ENCODE peak calls at places on chromosomes 13 and 19, in four cellular contexts. S is K562, G is HepG2, B is GM12878. H is an unnamed sample.
A peak's percentile ranks its signal among the peaks of the same experiment; 100 is the strongest.

GRCh38 chr19:5646703-5647102 is 23.8 kb downstream of the SAFB start:
- DNase-seq in S (no peak), G (no peak), B (no peak), H (no peak)

GRCh38 chr13:97853550-97853949 is 99.9 kb upstream of the IPO5 start:
- DNase-seq in S (no peak), G (no peak), B (no peak), H (no peak)

GRCh38 chr13:72782717-72783116 is 784 bp downstream of the PIBF1 start:
- DNase-seq in S (no peak), G (no peak), B (no peak), H (no peak)

GRCh38 chr19:13025819-13026477 is 30.7 kb downstream of the NFIX start:
- DNase-seq in S (no peak), G (no peak), B (no peak), H (no peak)

GRCh38 chr19:10808937-10809655 is 26.9 kb downstream of the TMED1 start:
- DNase-seq in S (peak; percentile 43), G (no peak), B (no peak), H (no peak)

GRCh38 chr13:88068975-88069374 is 397.8 kb downstream of the SLITRK5 start:
- DNase-seq in S (no peak), G (peak; percentile 20), B (no peak), H (peak; percentile 55)

GRCh38 chr19:42177686-42178019 is 39.8 kb downstream of the DEDD2 start:
- DNase-seq in S (no peak), G (no peak), B (no peak), H (no peak)

GRCh38 chr13:42405665-42406390 is 133.9 kb downstream of the AKAP11 start:
- DNase-seq in S (no peak), G (no peak), B (peak; percentile 97), H (no peak)

GRCh38 chr13:109728061-109728460 is 58.3 kb downstream of the IRS2 start:
- DNase-seq in S (no peak), G (no peak), B (no peak), H (no peak)

GRCh38 chr19:48681127-48681470 is 8.3 kb upstream of the NTN5 start:
- DNase-seq in S (peak; percentile 44), G (no peak), B (no peak), H (no peak)

GRCh38 chr19:39913682-39914333 is 20.6 kb downstream of the FCGBP start:
- DNase-seq in S (no peak), G (no peak), B (no peak), H (no peak)

DNA sequence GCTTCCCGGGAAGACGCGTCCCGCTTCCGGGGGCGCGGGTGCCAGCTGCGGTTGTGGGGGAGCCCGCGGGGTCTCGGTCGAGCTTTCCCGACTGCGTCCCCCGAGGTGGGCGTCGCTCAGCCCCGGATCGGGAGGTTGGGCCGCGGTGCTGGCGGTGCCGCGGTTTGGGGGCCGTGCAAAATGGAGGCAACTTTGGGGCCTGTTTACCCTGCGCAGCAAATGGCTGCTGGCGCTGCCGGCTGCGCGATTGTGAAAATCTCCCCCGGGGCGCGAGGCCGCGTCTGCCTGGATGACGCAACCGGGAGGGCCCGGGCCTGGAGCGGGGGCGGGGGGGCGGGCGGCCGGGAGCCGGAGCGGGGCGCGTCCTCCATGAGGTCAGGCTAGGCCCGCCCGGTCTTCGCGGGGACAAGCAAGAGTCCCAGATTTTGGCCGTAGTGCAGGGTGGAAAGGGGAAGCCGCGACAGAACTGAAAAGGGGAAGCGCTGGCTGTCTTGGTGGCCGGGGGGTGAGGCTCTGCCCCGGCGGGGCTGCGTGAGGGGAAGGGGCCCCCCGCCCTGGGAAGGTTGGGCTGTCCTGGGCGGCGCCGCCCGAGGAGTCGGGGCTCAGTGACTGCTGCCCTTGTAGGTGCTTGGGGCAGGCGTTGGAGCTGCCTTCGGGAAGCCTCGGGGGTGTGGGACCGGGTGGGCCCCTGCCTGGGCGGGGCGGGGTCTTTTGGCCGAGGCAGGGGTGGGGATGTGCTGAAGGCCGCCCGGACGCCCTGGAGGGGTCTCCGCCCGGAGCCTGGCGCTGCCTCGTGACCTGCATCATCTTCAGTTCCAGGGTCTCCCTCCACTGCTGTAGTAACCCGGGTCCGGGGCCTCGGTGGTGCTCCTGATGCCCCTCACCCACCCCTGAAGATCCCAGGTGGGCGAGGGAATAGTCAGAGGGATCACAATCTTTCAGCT is 11.1 kb downstream of the PEAK3 start:
- DNase-seq in S (peak; percentile 84), G (peak; percentile 44), B (no peak), H (no peak)
- TF ChIP-seq FOXK2 in S (peak; percentile 15), G (no peak), B (no peak), H (no peak)

GRCh38 chr19:6680141-6680540 is 10.2 kb upstream of the TNFSF14 start:
- DNase-seq in S (no peak), G (no peak), B (no peak), H (no peak)
- TF ChIP-seq FOXK2 in S (no peak), G (no peak), B (no peak), H (no peak)

DNA sequence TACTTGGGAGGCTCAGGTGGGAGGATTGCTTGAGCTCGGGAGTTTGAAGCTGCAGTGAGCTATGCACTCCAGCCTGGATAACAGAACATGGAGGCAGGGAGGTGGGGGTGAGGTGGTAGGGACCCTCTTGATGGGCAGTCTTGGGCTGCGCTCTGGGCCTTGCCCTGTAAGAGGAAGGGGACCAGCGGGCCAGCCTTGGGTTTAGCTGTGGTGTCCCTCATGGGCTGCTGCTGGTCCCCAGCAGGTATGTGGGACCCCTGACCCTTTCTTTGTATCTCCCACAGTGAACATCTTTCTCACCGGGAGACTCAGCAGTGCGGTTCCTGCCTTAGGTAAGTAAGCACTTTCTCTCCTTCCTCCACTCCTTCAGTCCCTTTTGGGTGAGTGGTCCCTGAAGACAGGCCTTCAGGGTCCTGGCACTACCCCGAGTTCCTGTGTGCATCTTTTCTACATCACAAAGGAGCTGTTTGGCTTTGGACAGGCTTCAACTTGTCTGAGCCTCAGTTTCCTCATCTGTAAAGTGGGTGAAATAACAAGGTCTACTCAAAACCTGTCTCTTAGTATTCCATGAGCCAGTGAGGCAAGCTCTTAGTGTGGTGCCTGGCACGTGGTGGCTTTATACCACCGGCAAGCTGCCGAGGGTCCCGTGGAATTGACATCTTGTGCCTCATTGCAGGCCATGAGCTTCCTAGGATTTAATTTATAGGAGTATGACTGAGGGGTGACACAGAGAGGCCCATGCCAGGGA is 2.5 kb downstream of the LRP3 start:
- DNase-seq in S (no peak), G (no peak), B (no peak), H (no peak)
- TF ChIP-seq FOXK2 in S (no peak), G (no peak), B (no peak), H (no peak)

DNA sequence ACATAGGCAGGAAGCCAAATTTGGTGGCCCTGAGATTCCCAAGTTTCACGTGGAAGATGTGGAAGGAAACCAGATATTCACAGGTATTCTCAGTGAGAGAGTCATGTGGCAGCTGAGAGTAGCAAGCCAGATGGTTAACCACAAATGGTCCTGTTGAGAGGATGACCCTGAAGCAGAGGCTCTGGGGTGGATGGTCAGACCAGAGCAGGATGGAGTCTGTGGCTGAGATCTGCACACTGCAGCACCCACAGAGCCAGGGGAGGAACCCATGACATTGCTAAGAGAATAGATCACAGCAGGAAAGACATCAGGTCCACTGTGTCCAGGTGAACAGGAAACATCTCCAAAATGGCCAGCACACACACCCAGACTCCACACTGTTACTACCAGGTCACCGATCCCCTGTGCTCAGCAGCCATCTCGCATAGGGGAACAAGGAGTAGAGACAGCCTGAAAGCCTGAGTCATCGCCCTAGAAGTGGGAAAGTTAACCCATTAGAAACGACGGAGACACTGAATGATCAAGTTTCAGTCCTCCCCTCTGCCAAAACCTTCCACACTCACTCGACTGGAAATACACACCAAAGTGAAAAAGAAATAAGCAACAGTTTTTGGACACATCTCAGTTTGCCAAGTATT is 160.0 kb downstream of the RBM26 start:
- DNase-seq in S (no peak), G (no peak), B (peak; percentile 16), H (peak; percentile 48)
- TF ChIP-seq FOXK2 in S (no peak), G (no peak), B (no peak), H (no peak)

DNA sequence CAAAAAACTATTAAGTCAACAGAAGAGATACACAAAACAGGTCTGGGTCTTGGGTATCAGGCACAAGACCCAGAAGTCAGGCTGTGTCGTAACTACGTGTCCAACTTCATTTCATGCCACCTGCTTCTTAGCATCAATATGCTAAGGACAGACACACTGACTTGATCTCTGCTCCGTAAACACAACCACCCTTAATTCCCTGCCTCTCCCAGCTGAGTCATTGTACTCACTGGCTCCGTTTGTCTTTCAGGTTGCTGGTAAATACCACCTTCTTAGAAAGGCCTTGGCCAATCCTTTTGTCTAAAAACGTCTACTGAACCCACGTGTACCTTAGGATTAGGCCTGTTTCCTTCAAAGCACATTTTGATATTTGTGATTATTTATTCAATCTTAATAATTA is 726.2 kb downstream of the PCDH9 start:
- DNase-seq in S (no peak), G (no peak), B (no peak), H (no peak)
- TF ChIP-seq FOXK2 in S (no peak), G (no peak), B (no peak), H (no peak)

GRCh38 chr13:80082396-80083096 is 258.4 kb downstream of the SPRY2 start:
- DNase-seq in S (no peak), G (no peak), B (no peak), H (no peak)
- TF ChIP-seq FOXK2 in S (no peak), G (no peak), B (no peak), H (no peak)